ENCODE peak calls at places on chromosomes 7 and 10, in six cellular contexts. G, B, P, R, H and V are unnamed samples.

GRCh38 chr7:20330176-20330796 is 414 bp upstream of the ITGB8 start:
- DNase-seq in H (peak; percentile 84), P (peak; percentile 28), B (peak; percentile 61), R (peak; percentile 93), G (no peak), V (peak; percentile 95)

GRCh38 chr10:17742918-17743317 is 9.1 kb upstream of the TMEM236 start:
- DNase-seq in H (peak; percentile 15), B (peak; percentile 21), R (peak; percentile 73), G (peak; percentile 40), P (peak; percentile 59), V (peak; percentile 47)

GRCh38 chr7:65798111-65799075 is 74.5 kb upstream of the VKORC1L1 start:
- DNase-seq in R (peak; percentile 35), P (no peak), B (no peak), G (peak; percentile 3), H (peak; percentile 34), V (peak; percentile 12)

GRCh38 chr7:33183504-33183903 is 54.1 kb downstream of the BBS9 start:
- DNase-seq in P (no peak), G (no peak), H (no peak), R (peak; percentile 11), B (no peak), V (no peak)

GRCh38 chr7:1712907-1713501 is 42.9 kb downstream of the ELFN1 start:
- DNase-seq in G (no peak), H (no peak), B (no peak), P (no peak), R (no peak), V (no peak)

GRCh38 chr7:107125475-107125874 is 43.3 kb upstream of the HBP1 start:
- DNase-seq in H (no peak), B (no peak), R (no peak), G (no peak), P (no peak), V (no peak)

GRCh38 chr7:92837214-92837749 is 909 bp upstream of the CDK6 start:
- DNase-seq in G (no peak), B (no peak), P (no peak), R (peak; percentile 39), H (no peak), V (peak; percentile 68)

GRCh38 chr7:50641442-50642405 is 76.5 kb upstream of the DDC start:
- DNase-seq in H (no peak), B (peak; percentile 36), G (no peak), P (no peak), R (no peak), V (peak; percentile 93)

GRCh38 chr7:65981965-65982792 is at the start of gene GUSB:
- DNase-seq in G (peak; percentile 67), P (peak; percentile 85), B (peak; percentile 98), H (peak; percentile 53), R (peak; percentile 89), V (peak; percentile 94)

GRCh38 chr7:5510426-5511045 is 86.9 kb upstream of the TNRC18 start:
- DNase-seq in B (no peak), P (no peak), R (no peak), G (no peak), H (no peak), V (no peak)

GRCh38 chr10:19638173-19638872 is 177.9 kb upstream of the PLXDC2 start:
- DNase-seq in H (peak; percentile 90), P (no peak), B (peak; percentile 50), R (peak; percentile 93), G (peak; percentile 76), V (peak; percentile 92)

GRCh38 chr7:134814730-134815364 is 35.4 kb downstream of the CALD1 start:
- DNase-seq in H (no peak), G (no peak), P (no peak), R (no peak), B (no peak), V (no peak)

GRCh38 chr10:66292456-66292855 is 633.4 kb upstream of the LRRTM3 start:
- DNase-seq in G (no peak), B (no peak), P (no peak), H (no peak), R (no peak), V (no peak)

GRCh38 chr7:75024922-75025321 is 48.7 kb downstream of the RCC1L start:
- DNase-seq in B (no peak), G (no peak), P (no peak), R (no peak), H (no peak), V (no peak)

GRCh38 chr10:102814873-102815661 is 22.1 kb downstream of the CYP17A1 start:
- DNase-seq in R (peak; percentile 74), P (no peak), B (peak; percentile 55), G (no peak), H (no peak), V (peak; percentile 76)

GRCh38 chr7:29480934-29481625 is 82.6 kb upstream of the PRR15 start:
- DNase-seq in B (no peak), R (no peak), G (no peak), P (no peak), H (no peak), V (no peak)

GRCh38 chr7:141533149-141533949 is 17.9 kb upstream of the AGK start:
- DNase-seq in R (peak; percentile 86), B (peak; percentile 58), G (peak; percentile 44), H (peak; percentile 55), P (peak; percentile 44), V (peak; percentile 88)

GRCh38 chr10:23046032-23046431 is 49.3 kb upstream of the MSRB2 start:
- DNase-seq in P (no peak), G (no peak), B (no peak), H (no peak), R (no peak), V (no peak)

GRCh38 chr7:41758321-41758720 is 55.4 kb upstream of the INHBA start:
- DNase-seq in P (no peak), B (no peak), G (no peak), R (no peak), H (no peak), V (no peak)

GRCh38 chr7:157009778-157010587 is 480 bp downstream of the MNX1 start:
- DNase-seq in P (no peak), H (no peak), B (no peak), G (no peak), R (no peak), V (no peak)

GRCh38 chr7:12431886-12432285 is 28.2 kb upstream of the VWDE start:
- DNase-seq in R (no peak), H (no peak), G (no peak), B (no peak), P (no peak), V (no peak)

GRCh38 chr7:519429-519973 is at the start of gene PDGFA:
- DNase-seq in G (no peak), R (peak; percentile 66), H (no peak), B (no peak), P (no peak), V (peak; percentile 76)